ENCODE peak calls at places on chromosomes 13 and 19, in six cellular contexts. U is lower lobe of right lung; I is CD4-positive, alpha-beta T cell; C is colonic mucosa; O is A549; Q is left lung. Y is an unnamed sample.
A peak's percentile ranks its signal among the peaks of the same experiment; 100 is the strongest.

GRCh38 chr19:3679138-3679537 is 21.1 kb downstream of the PIP5K1C start:
- DNase-seq in U (no peak), I (no peak), C (no peak), O (no peak), Q (no peak), Y (no peak)

GRCh38 chr13:111337741-111338140 is 17.3 kb downstream of the TEX29 start:
- DNase-seq in U (no peak), O (no peak), I (no peak), C (no peak), Q (no peak), Y (peak; percentile 10)

GRCh38 chr19:44748426-44749254 is at the start of gene BCL3:
- DNase-seq in U (peak; percentile 86), Q (peak; percentile 85), I (peak; percentile 72), O (peak; percentile 89), C (peak; percentile 83), Y (peak; percentile 66)

GRCh38 chr13:21557995-21558394 is 46.0 kb downstream of the MICU2 start:
- DNase-seq in I (no peak), O (peak; percentile 25), Q (no peak), U (no peak), C (no peak), Y (peak; percentile 68)

GRCh38 chr13:86282450-86282849 is 483.2 kb upstream of the SLITRK6 start:
- DNase-seq in Q (no peak), C (no peak), I (no peak), U (no peak), O (no peak), Y (no peak)

GRCh38 chr19:10752913-10753285 is 35.0 kb downstream of the DNM2 start:
- DNase-seq in Q (no peak), C (no peak), U (no peak), O (no peak), I (no peak), Y (no peak)

GRCh38 chr19:41939861-41940442 is 11.7 kb upstream of the ERFL start:
- DNase-seq in C (no peak), U (peak; percentile 62), Q (no peak), O (no peak), I (peak; percentile 52), Y (peak; percentile 81)

GRCh38 chr19:41228486-41228885 is 9.5 kb downstream of the AXL start:
- DNase-seq in O (no peak), C (no peak), Q (no peak), I (no peak), U (no peak), Y (no peak)

GRCh38 chr13:51942189-51942588 is 69.1 kb downstream of the ATP7B start:
- DNase-seq in O (no peak), U (no peak), I (peak; percentile 41), Q (no peak), C (peak; percentile 93), Y (no peak)

GRCh38 chr13:97026759-97027555 is 32.7 kb upstream of the OXGR1 start:
- DNase-seq in Q (no peak), I (no peak), U (no peak), O (no peak), C (no peak), Y (no peak)

GRCh38 chr19:5567360-5567970 is at the start of gene TINCR:
- DNase-seq in C (no peak), O (no peak), Q (no peak), I (no peak), U (no peak), Y (peak; percentile 88)

GRCh38 chr13:79692846-79693245 is 211.9 kb downstream of the NDFIP2 start:
- DNase-seq in I (no peak), C (no peak), Q (no peak), U (no peak), O (no peak), Y (no peak)

GRCh38 chr19:13051581-13052165 is 51.0 kb downstream of the LYL1 start:
- DNase-seq in U (peak; percentile 90), I (no peak), C (peak; percentile 84), O (peak; percentile 14), Q (peak; percentile 83), Y (peak; percentile 93)

GRCh38 chr19:19539738-19540703 is 2.0 kb downstream of the CILP2 start:
- DNase-seq in C (peak; percentile 95), I (peak; percentile 63), U (peak; percentile 82), O (peak; percentile 52), Q (peak; percentile 86), Y (peak; percentile 96)

GRCh38 chr19:58153386-58153785 is 2.8 kb upstream of the ZNF329 start:
- DNase-seq in O (no peak), Q (no peak), U (no peak), I (no peak), C (no peak), Y (no peak)

GRCh38 chr13:70390064-70390463 is 281.8 kb upstream of the KLHL1 start:
- DNase-seq in U (no peak), O (no peak), I (no peak), C (no peak), Q (no peak), Y (no peak)

GRCh38 chr19:31135841-31136240 is 213.4 kb downstream of the TSHZ3 start:
- DNase-seq in Q (no peak), U (no peak), C (no peak), O (no peak), I (no peak), Y (no peak)

GRCh38 chr19:5445667-5446066 is 9.6 kb upstream of the ZNRF4 start:
- DNase-seq in C (no peak), Q (no peak), O (peak; percentile 49), U (no peak), I (no peak), Y (no peak)

GRCh38 chr19:39347332-39348227 is 5.4 kb downstream of the SAMD4B start:
- DNase-seq in I (no peak), C (no peak), Q (no peak), U (no peak), O (no peak), Y (no peak)

GRCh38 chr19:49119411-49120324 is at the start of gene PPFIA3:
- DNase-seq in I (no peak), U (peak; percentile 75), O (peak; percentile 62), C (peak; percentile 59), Q (peak; percentile 63), Y (peak; percentile 87)

GRCh38 chr13:29508130-29508873 is 87.2 kb downstream of the SLC7A1 start:
- DNase-seq in I (peak; percentile 79), U (peak; percentile 83), Q (peak; percentile 76), O (peak; percentile 69), C (peak; percentile 86), Y (peak; percentile 96)

GRCh38 chr19:29655648-29656335 is 9.5 kb upstream of the PLEKHF1 start:
- DNase-seq in U (no peak), O (no peak), Q (no peak), C (no peak), I (peak; percentile 19), Y (no peak)

GRCh38 chr13:109476001-109476400 is 310.4 kb downstream of the IRS2 start:
- DNase-seq in U (no peak), C (no peak), Q (no peak), O (no peak), I (no peak), Y (no peak)

GRCh38 chr13:46662690-46663089 is 109.7 kb downstream of the LRCH1 start:
- DNase-seq in Q (no peak), C (no peak), O (no peak), I (no peak), U (no peak), Y (no peak)

GRCh38 chr13:34376483-34376882 is 558.5 kb downstream of the RFC3 start:
- DNase-seq in I (no peak), C (no peak), O (no peak), U (no peak), Q (no peak), Y (no peak)

GRCh38 chr13:34372581-34372980 is 554.6 kb downstream of the RFC3 start:
- DNase-seq in O (peak; percentile 65), I (no peak), U (no peak), Q (no peak), C (no peak), Y (no peak)

GRCh38 chr13:34371645-34372044 is 553.7 kb downstream of the RFC3 start:
- DNase-seq in O (peak; percentile 95), I (no peak), U (no peak), Q (no peak), C (no peak), Y (no peak)

GRCh38 chr13:34369925-34370324 is 552.0 kb downstream of the RFC3 start:
- DNase-seq in O (no peak), I (no peak), U (no peak), Q (no peak), C (no peak), Y (no peak)

GRCh38 chr13:34371108-34371507 is 553.2 kb downstream of the RFC3 start:
- DNase-seq in U (no peak), I (no peak), C (no peak), Q (no peak), O (no peak), Y (no peak)
- H3K27ac ChIP-seq in U (no peak overlapping the region), I (no peak overlapping the region), C (no peak overlapping the region), Q (no peak overlapping the region), O (peak overlapping the region; percentile 93), Y (no peak overlapping the region)

GRCh38 chr19:412356-413355 is 3.7 kb upstream of the C2CD4C start:
- DNase-seq in Q (no peak), U (peak; percentile 36), I (peak; percentile 19), O (no peak), C (no peak), Y (peak; percentile 85)
- TF ChIP-seq CTCF in Q (no peak), U (no peak), I (no peak), O (no peak), C (no peak), Y (peak; percentile 50)

GRCh38 chr19:8214802-8215201 is 5.6 kb downstream of the CERS4 start:
- DNase-seq in I (no peak), U (no peak), C (no peak), Q (no peak), O (no peak), Y (no peak)
- H3K27ac ChIP-seq in I (no peak overlapping the region), U (no peak overlapping the region), C (no peak overlapping the region), Q (no peak overlapping the region), O (no peak overlapping the region), Y (no peak overlapping the region)

DNA sequence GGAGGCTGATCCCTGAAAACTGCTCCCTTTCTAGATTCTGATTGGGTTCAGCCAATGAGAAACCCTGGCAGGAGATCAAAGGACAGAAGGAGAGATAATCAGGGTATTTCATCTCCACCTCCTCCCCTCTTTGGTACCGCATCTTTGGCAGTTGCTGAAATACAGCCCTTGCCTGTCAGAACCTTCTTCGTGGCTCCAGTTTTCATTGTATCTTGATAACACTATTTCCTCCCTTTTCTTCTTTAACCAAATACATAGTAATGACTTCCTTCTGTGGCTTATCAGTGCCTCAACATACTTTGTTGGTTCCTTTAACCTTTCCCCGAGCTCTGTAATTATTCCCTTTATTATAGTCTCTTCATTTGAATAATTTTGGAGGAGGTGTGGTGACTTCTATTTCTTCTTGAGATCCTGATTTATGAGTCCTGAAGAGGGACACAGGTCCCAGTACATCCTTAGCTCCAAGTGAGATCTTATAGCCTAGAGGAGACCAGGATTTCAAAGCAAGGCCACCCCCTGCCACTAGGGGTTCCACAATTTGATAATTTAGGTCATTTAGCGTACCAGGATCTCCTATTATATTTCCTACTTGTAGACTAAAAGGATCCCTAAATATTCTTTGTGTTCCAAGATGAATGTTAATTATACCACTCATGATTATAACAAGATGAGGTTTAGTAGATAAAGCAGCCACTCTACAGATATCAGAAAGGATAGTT is 98.0 kb downstream of the EDNRB start:
- DNase-seq in C (no peak), Q (no peak), U (no peak), O (no peak), I (no peak), Y (no peak)
- TF ChIP-seq CTCF in C (no peak), Q (no peak), U (no peak), O (no peak), I (no peak), Y (peak; percentile 73)

GRCh38 chr19:50159078-50159477 is 4.0 kb downstream of the IZUMO2 start:
- DNase-seq in C (no peak), O (no peak), U (no peak), Q (no peak), I (no peak), Y (no peak)
- H3K27ac ChIP-seq in C (no peak overlapping the region), O (no peak overlapping the region), U (no peak overlapping the region), Q (no peak overlapping the region), I (no peak overlapping the region), Y (no peak overlapping the region)

GRCh38 chr13:99605417-99606321 is 104.4 kb downstream of the TM9SF2 start:
- DNase-seq in O (peak; percentile 26), C (peak; percentile 77), U (peak; percentile 55), I (peak; percentile 55), Q (peak; percentile 58), Y (peak; percentile 84)
- TF ChIP-seq CTCF in O (no peak), C (no peak), U (no peak), I (peak; percentile 42), Q (no peak), Y (peak; percentile 59)